ENCODE peak calls at places on chromosome 5, in nine cellular contexts. O is spleen; M is CD4-positive, alpha-beta memory T cell; E is breast epithelium; T is lung; W is fibroblast of lung; F is stomach; K is NT2/D1; G is iPS DF 6.9. R is an unnamed sample. For H3K4me1, the result is how much of the 10 kb centered on the place peaks cover.

GRCh38 chr5:133460172-133460758 is 152.1 kb downstream of the FSTL4 start:
- DNase-seq in O (no peak), M (no peak), E (no peak), T (no peak), W (peak), F (no peak), K (no peak), G (peak), R (peak)

GRCh38 chr5:137660349-137660817 is 75.5 kb downstream of the KLHL3 start:
- DNase-seq in O (no peak), M (peak), E (peak), T (peak), W (peak), F (peak), K (peak), G (peak), R (peak)

GRCh38 chr5:9932770-9933169 is 302.6 kb upstream of the TAS2R1 start:
- DNase-seq in O (no peak), M (no peak), E (no peak), T (no peak), W (peak), F (no peak), K (no peak), G (no peak), R (peak)

GRCh38 chr5:2841208-2841607 is 89.7 kb upstream of the IRX2 start:
- DNase-seq in O (no peak), M (no peak), E (no peak), T (no peak), W (no peak), F (no peak), K (no peak), G (no peak), R (no peak)

GRCh38 chr5:75610201-75610600 is 1.1 kb upstream of the ANKDD1B start:
- DNase-seq in O (no peak), M (no peak), E (no peak), T (no peak), W (no peak), F (no peak), K (no peak), G (no peak), R (peak)

GRCh38 chr5:167303582-167303981 is 987.9 kb upstream of the WWC1 start:
- DNase-seq in O (no peak), M (no peak), E (no peak), T (no peak), W (no peak), F (no peak), K (no peak), G (no peak), R (no peak)

GRCh38 chr5:143033535-143034260 is 263.5 kb downstream of the ARHGAP26 start:
- DNase-seq in O (no peak), M (no peak), E (no peak), T (no peak), W (peak), F (no peak), K (no peak), G (no peak), R (no peak)

GRCh38 chr5:40688127-40688756 is 8.5 kb downstream of the PTGER4 start:
- DNase-seq in O (peak), M (peak), E (peak), T (peak), W (peak), F (peak), K (peak), G (peak), R (peak)

GRCh38 chr5:59712836-59713487 is 180.6 kb downstream of the PDE4D start:
- DNase-seq in O (no peak), M (no peak), E (no peak), T (no peak), W (no peak), F (no peak), K (no peak), G (no peak), R (peak)

GRCh38 chr5:161847896-161848510 is at the start of gene GABRA1:
- DNase-seq in O (no peak), M (no peak), E (no peak), T (no peak), W (no peak), F (no peak), K (peak), G (no peak), R (peak)

GRCh38 chr5:158716668-158717067 is 383.0 kb downstream of the EBF1 start:
- DNase-seq in O (no peak), M (no peak), E (no peak), T (no peak), W (no peak), F (no peak), K (no peak), G (no peak), R (peak)

GRCh38 chr5:86977185-86977584 is 290.5 kb upstream of the RASA1 start:
- DNase-seq in O (no peak), M (no peak), E (no peak), T (no peak), W (peak), F (no peak), K (no peak), G (no peak), R (no peak)

GRCh38 chr5:42779083-42779482 is 22.5 kb downstream of the CCDC152 start:
- DNase-seq in O (no peak), M (no peak), E (no peak), T (no peak), W (no peak), F (no peak), K (no peak), G (no peak), R (no peak)

GRCh38 chr5:101785090-101785489 is 511.0 kb downstream of the SLCO4C1 start:
- DNase-seq in O (no peak), M (no peak), E (no peak), T (no peak), W (no peak), F (no peak), K (no peak), G (no peak), R (no peak)

GRCh38 chr5:42767491-42768105 is 11.0 kb downstream of the CCDC152 start:
- DNase-seq in O (no peak), M (peak), E (no peak), T (no peak), W (peak), F (no peak), K (no peak), G (no peak), R (peak)

GRCh38 chr5:79456890-79457583 is 56.9 kb downstream of the HOMER1 start:
- DNase-seq in O (no peak), M (no peak), E (no peak), T (no peak), W (no peak), F (no peak), K (no peak), G (no peak), R (no peak)

GRCh38 chr5:66520854-66521253 is 75.3 kb upstream of the MAST4 start:
- DNase-seq in O (no peak), M (no peak), E (no peak), T (no peak), W (no peak), F (no peak), K (no peak), G (no peak), R (no peak)

GRCh38 chr5:84614907-84615306 is 230.2 kb upstream of the EDIL3 start:
- DNase-seq in O (no peak), M (no peak), E (no peak), T (no peak), W (peak), F (no peak), K (no peak), G (no peak), R (no peak)

GRCh38 chr5:133652951-133653601 is 40.7 kb upstream of the FSTL4 start:
- DNase-seq in O (no peak), M (no peak), E (no peak), T (no peak), W (no peak), F (no peak), K (no peak), G (no peak), R (no peak)

GRCh38 chr5:102853680-102854079 is 98.6 kb downstream of the PAM start:
- DNase-seq in O (no peak), M (no peak), E (no peak), T (no peak), W (peak), F (no peak), K (no peak), G (no peak), R (peak)

GRCh38 chr5:127028822-127029457 is 1.4 kb downstream of the MARCHF3 start:
- DNase-seq in O (no peak), M (no peak), E (no peak), T (no peak), W (peak), F (no peak), K (no peak), G (no peak), R (no peak)
- H3K4me3 ChIP-seq in O (peak), M (no peak), E (peak), T (peak), W (peak), F (peak), K (peak), G (no peak), R (peak)

DNA sequence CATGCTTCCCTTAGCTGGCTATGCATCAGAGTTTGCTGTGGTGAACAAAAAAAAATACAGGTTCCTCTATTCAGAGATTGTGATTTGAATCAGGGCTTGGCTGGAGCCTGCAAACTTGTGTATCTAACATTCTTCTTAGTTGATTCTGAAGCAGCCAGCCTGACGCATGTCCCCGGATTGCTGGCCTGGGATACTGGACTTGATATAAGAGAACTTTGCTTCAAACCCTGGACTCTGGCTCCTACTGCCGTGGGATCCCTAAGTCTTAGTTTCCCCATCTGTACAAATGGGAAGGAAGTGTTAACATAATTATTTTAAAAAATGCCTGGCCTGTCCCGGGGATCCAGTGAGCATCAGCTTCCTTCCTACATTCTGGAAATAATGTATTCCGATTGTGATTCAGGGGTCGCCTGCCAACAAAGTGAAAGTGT is 292.8 kb downstream of the ARHGEF28 start:
- DNase-seq in O (no peak), M (no peak), E (no peak), T (no peak), W (no peak), F (no peak), K (no peak), G (no peak), R (no peak)
- H3K4me1 ChIP-seq in O (under half), M (under half), E (under half), T (under half), W (under half), F (under half), K (under half), G (under half), R (under half)

GRCh38 chr5:82164109-82164956 is 113.8 kb downstream of the RPS23 start:
- DNase-seq in O (no peak), M (no peak), E (no peak), T (no peak), W (peak), F (no peak), K (no peak), G (no peak), R (no peak)
- H3K4me3 ChIP-seq in O (no peak), M (no peak), E (no peak), T (no peak), W (no peak), F (no peak), K (no peak), G (no peak), R (no peak)

GRCh38 chr5:96024683-96025475 is 63.2 kb upstream of the ELL2 start:
- DNase-seq in O (no peak), M (no peak), E (no peak), T (no peak), W (no peak), F (no peak), K (no peak), G (no peak), R (no peak)
- H3K4me1 ChIP-seq in O (under half), M (under half), E (under half), T (under half), W (under half), F (under half), K (under half), G (under half), R (under half)

GRCh38 chr5:142025637-142026036 is 12.8 kb upstream of the GNPDA1 start:
- DNase-seq in O (no peak), M (no peak), E (no peak), T (no peak), W (no peak), F (no peak), K (no peak), G (no peak), R (no peak)
- H3K4me3 ChIP-seq in O (no peak), M (peak), E (no peak), T (no peak), W (no peak), F (no peak), K (peak), G (no peak), R (peak)

DNA sequence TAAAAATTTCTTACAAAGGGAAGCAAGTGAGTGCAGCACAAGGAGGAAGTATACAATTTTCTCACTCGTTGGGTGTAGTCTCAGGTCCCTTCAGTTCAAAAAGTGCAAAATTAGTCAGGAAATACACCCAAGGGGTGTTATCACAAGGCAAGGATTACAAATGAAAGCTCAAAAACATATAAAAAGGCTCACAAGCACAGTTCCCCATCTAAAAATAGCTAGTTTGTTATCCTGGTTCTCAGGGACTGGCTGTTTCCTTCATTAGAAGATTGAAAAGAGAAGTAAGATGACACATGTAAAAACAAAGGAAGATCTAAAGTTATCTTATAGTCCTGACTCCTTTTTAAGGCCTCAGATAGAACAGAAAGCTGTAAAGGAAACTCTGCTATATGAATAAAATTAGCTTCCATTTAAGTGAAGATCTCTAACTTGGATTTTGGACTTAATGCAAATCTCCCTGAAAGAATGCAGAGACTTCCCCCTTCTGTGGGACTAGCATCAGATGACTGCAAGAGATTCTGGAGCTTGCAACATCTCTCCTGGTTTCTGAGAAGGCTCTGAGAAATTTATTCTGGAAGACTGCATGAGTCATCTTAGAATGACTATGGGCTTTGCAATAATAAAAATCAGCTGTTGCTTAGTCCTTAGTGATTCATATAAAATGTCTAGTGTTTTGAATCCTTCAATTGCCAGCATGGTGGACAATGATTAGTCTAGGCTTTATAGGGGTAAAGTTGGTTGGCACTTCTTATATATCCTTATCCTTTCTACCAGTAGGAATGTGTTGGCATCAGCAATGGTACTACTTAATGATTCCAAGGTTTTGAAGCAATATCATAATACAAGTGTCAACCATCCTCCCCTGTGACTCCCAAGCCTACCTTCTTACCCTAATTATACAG is 25.4 kb downstream of the DAB2 start:
- DNase-seq in O (no peak), M (no peak), E (no peak), T (no peak), W (peak), F (no peak), K (no peak), G (no peak), R (peak)
- H3K4me1 ChIP-seq in O (under half), M (under half), E (under half), T (under half), W (half or more), F (under half), K (under half), G (under half), R (under half)

GRCh38 chr5:68222310-68222709 is 6.8 kb downstream of the PIK3R1 start:
- DNase-seq in O (no peak), M (no peak), E (no peak), T (no peak), W (no peak), F (no peak), K (no peak), G (no peak), R (no peak)
- H3K4me3 ChIP-seq in O (no peak), M (no peak), E (no peak), T (no peak), W (no peak), F (no peak), K (no peak), G (no peak), R (no peak)

R was measured in GM23338.